ENCODE peak calls at places on chromosomes 3 and 15, in ten cellular contexts. W, Y, P, J, O, K, Z, L, C and B are unnamed samples.

GRCh38 chr15:41567870-41568269 is 8.9 kb downstream of the TYRO3 start:
- DNase-seq in W (no peak), Y (no peak), P (no peak), J (no peak), O (no peak), K (no peak), Z (no peak), L (no peak), C (no peak), B (no peak)

GRCh38 chr3:47567149-47567548 is 11.5 kb downstream of the CSPG5 start:
- DNase-seq in W (no peak), Y (no peak), P (no peak), J (no peak), O (no peak), K (no peak), Z (no peak), L (no peak), C (no peak), B (no peak)

GRCh38 chr3:147989344-147989743 is 580.2 kb downstream of the ZIC1 start:
- DNase-seq in W (no peak), Y (no peak), P (no peak), J (no peak), O (no peak), K (no peak), Z (no peak), L (no peak), C (no peak), B (no peak)

GRCh38 chr15:64379216-64379960 is 1.9 kb downstream of the PCLAF start:
- DNase-seq in W (no peak), Y (no peak), P (no peak), J (no peak), O (no peak), K (no peak), Z (no peak), L (no peak), C (no peak), B (no peak)

GRCh38 chr3:134029734-134030381 is at the start of gene SLCO2A1:
- DNase-seq in W (no peak), Y (peak), P (peak), J (no peak), O (peak), K (peak), Z (no peak), L (no peak), C (peak), B (peak)

GRCh38 chr15:43318990-43319771 is 11.2 kb downstream of the LCMT2 start:
- DNase-seq in W (no peak), Y (no peak), P (no peak), J (no peak), O (no peak), K (no peak), Z (no peak), L (no peak), C (no peak), B (no peak)

GRCh38 chr15:67931861-67932260 is 92.0 kb upstream of the RNU6-1 start:
- DNase-seq in W (no peak), Y (peak), P (peak), J (no peak), O (no peak), K (peak), Z (no peak), L (no peak), C (no peak), B (no peak)

GRCh38 chr15:82944840-82945239 is 7.7 kb downstream of the HOMER2 start:
- DNase-seq in W (no peak), Y (no peak), P (peak), J (no peak), O (no peak), K (no peak), Z (no peak), L (no peak), C (no peak), B (no peak)

GRCh38 chr3:76724706-76725105 is 315.2 kb upstream of the ROBO2 start:
- DNase-seq in W (no peak), Y (no peak), P (no peak), J (no peak), O (no peak), K (no peak), Z (no peak), L (no peak), C (no peak), B (no peak)

GRCh38 chr3:193530231-193531165 is 24.2 kb downstream of the ATP13A4 start:
- DNase-seq in W (no peak), Y (no peak), P (no peak), J (no peak), O (no peak), K (no peak), Z (no peak), L (no peak), C (no peak), B (no peak)

GRCh38 chr3:141302364-141303141 is 65.8 kb upstream of the ZBTB38 start:
- DNase-seq in W (no peak), Y (no peak), P (peak), J (no peak), O (no peak), K (peak), Z (no peak), L (no peak), C (no peak), B (peak)

GRCh38 chr3:8757551-8758518 is 11.6 kb downstream of the OXTR start:
- DNase-seq in W (no peak), Y (no peak), P (peak), J (no peak), O (no peak), K (peak), Z (no peak), L (no peak), C (peak), B (peak)

GRCh38 chr3:114411811-114412803 is 118.3 kb downstream of the TIGIT start:
- DNase-seq in W (peak), Y (no peak), P (peak), J (no peak), O (no peak), K (peak), Z (no peak), L (no peak), C (no peak), B (no peak)

GRCh38 chr3:116367761-116368395 is 77.4 kb downstream of the LSAMP start:
- DNase-seq in W (no peak), Y (no peak), P (no peak), J (no peak), O (no peak), K (no peak), Z (no peak), L (no peak), C (no peak), B (no peak)

GRCh38 chr3:38647217-38647970 is 2.1 kb downstream of the SCN5A start:
- DNase-seq in W (no peak), Y (no peak), P (no peak), J (no peak), O (no peak), K (no peak), Z (no peak), L (no peak), C (peak), B (no peak)

GRCh38 chr3:126399348-126399730 is 4.6 kb downstream of the CFAP100 start:
- DNase-seq in W (no peak), Y (no peak), P (no peak), J (no peak), O (no peak), K (no peak), Z (no peak), L (peak), C (no peak), B (no peak)

GRCh38 chr3:129371041-129371826 is 57.2 kb downstream of the EFCAB12 start:
- DNase-seq in W (no peak), Y (no peak), P (no peak), J (no peak), O (no peak), K (no peak), Z (no peak), L (no peak), C (no peak), B (no peak)

GRCh38 chr3:29642393-29643033 is 361.6 kb downstream of the RBMS3 start:
- DNase-seq in W (no peak), Y (peak), P (peak), J (no peak), O (no peak), K (peak), Z (no peak), L (no peak), C (no peak), B (peak)

GRCh38 chr3:166456291-166456690 is 619.1 kb upstream of the BCHE start:
- DNase-seq in W (no peak), Y (no peak), P (no peak), J (no peak), O (no peak), K (no peak), Z (no peak), L (no peak), C (no peak), B (no peak)

GRCh38 chr15:88238618-88239430 is 17.7 kb downstream of the NTRK3 start:
- DNase-seq in W (no peak), Y (no peak), P (peak), J (no peak), O (no peak), K (peak), Z (no peak), L (no peak), C (no peak), B (peak)

GRCh38 chr15:51162865-51163762 is 68.4 kb upstream of the TNFAIP8L3 start:
- DNase-seq in W (peak), Y (peak), P (peak), J (peak), O (peak), K (peak), Z (peak), L (peak), C (no peak), B (peak)

GRCh38 chr3:138774529-138775253 is 60.0 kb downstream of the PIK3CB start:
- DNase-seq in W (peak), Y (peak), P (peak), J (no peak), O (peak), K (peak), Z (peak), L (peak), C (no peak), B (peak)

GRCh38 chr15:70512772-70513362 is 250.5 kb downstream of the UACA start:
- DNase-seq in W (peak), Y (peak), P (peak), J (peak), O (peak), K (peak), Z (no peak), L (peak), C (no peak), B (peak)

GRCh38 chr3:66353530-66353929 is 132.7 kb downstream of the SLC25A26 start:
- DNase-seq in W (no peak), Y (no peak), P (no peak), J (no peak), O (no peak), K (peak), Z (no peak), L (no peak), C (no peak), B (no peak)

GRCh38 chr3:196559826-196560225 is 8.5 kb downstream of the WDR53 start:
- DNase-seq in W (no peak), Y (no peak), P (no peak), J (no peak), O (no peak), K (no peak), Z (no peak), L (no peak), C (no peak), B (no peak)